ENCODE peak calls at places on chromosomes 1 and 21, in six cellular contexts. E is H1, K is HepG2, B is K562, G is GM12878, V is GM12892. X is an unnamed sample.

GRCh38 chr1:8096105-8097011 is 70.2 kb upstream of the ERRFI1 start:
- DNase-seq in G (peak), B (no peak), V (no peak), E (no peak), K (no peak), X (no peak)

GRCh38 chr1:204390731-204391466 is 20.7 kb downstream of the PPP1R15B start:
- DNase-seq in B (no peak), E (peak), G (no peak), K (no peak), V (no peak), X (no peak)

GRCh38 chr1:181985981-181986906 is 75.3 kb downstream of the ZNF648 start:
- DNase-seq in E (no peak), B (no peak), V (no peak), K (no peak), G (no peak), X (no peak)

GRCh38 chr1:157813269-157813668 is 6.7 kb downstream of the FCRL1 start:
- DNase-seq in G (no peak), K (no peak), E (no peak), V (no peak), B (no peak), X (no peak)

GRCh38 chr1:180551997-180552396 is 6.8 kb upstream of the OVAAL start:
- DNase-seq in B (no peak), G (no peak), K (no peak), V (no peak), E (no peak), X (no peak)

GRCh38 chr1:14945132-14946010 is 208.2 kb upstream of the TMEM51 start:
- DNase-seq in V (no peak), K (no peak), E (peak), B (no peak), G (no peak), X (no peak)

GRCh38 chr1:41013812-41014211 is 7.7 kb downstream of the SLFNL1 start:
- DNase-seq in G (no peak), V (no peak), E (no peak), B (no peak), K (no peak), X (no peak)

GRCh38 chr1:119787776-119788175 is 19.1 kb upstream of the HMGCS2 start:
- DNase-seq in G (no peak), K (no peak), V (no peak), B (no peak), E (peak), X (no peak)

GRCh38 chr1:212916395-212917133 is 33.8 kb upstream of the VASH2 start:
- DNase-seq in B (peak), K (peak), V (no peak), E (peak), G (no peak), X (no peak)

GRCh38 chr1:65001238-65001792 is 35.0 kb upstream of the JAK1 start:
- DNase-seq in K (no peak), E (peak), V (peak), G (no peak), B (peak), X (peak)

GRCh38 chr1:29798699-29799566 is 562.6 kb downstream of the PTPRU start:
- DNase-seq in V (no peak), K (no peak), G (no peak), E (no peak), B (no peak), X (no peak)

GRCh38 chr1:20416706-20417105 is 69.3 kb downstream of the CAMK2N1 start:
- DNase-seq in E (no peak), V (no peak), B (no peak), G (no peak), K (no peak), X (no peak)

GRCh38 chr21:37166733-37167132 is 93.7 kb downstream of the TTC3 start:
- DNase-seq in V (no peak), E (no peak), K (no peak), B (peak), G (no peak), X (no peak)

GRCh38 chr1:161727343-161727924 is 6.1 kb downstream of the FCRLB start:
- DNase-seq in G (no peak), K (no peak), V (no peak), B (no peak), E (no peak), X (no peak)

GRCh38 chr21:25370311-25370744 is 237.0 kb downstream of the MRPL39 start:
- DNase-seq in V (no peak), B (no peak), E (no peak), K (no peak), G (no peak), X (no peak)

GRCh38 chr1:16721871-16722641 is 18.3 kb upstream of the RNU1-4 start:
- DNase-seq in G (no peak), B (no peak), K (no peak), V (no peak), E (no peak), X (no peak)

GRCh38 chr1:107879338-107879737 is 85.6 kb downstream of the VAV3 start:
- DNase-seq in B (no peak), K (no peak), G (no peak), E (no peak), V (no peak), X (no peak)

GRCh38 chr1:17207540-17207939 is 2.6 kb downstream of the PADI1 start:
- DNase-seq in K (no peak), G (no peak), V (no peak), B (no peak), E (no peak), X (no peak)

GRCh38 chr21:25557170-25557569 is 50.1 kb downstream of the MRPL39 start:
- DNase-seq in B (no peak), G (no peak), K (peak), E (no peak), V (no peak), X (no peak)

GRCh38 chr21:15521644-15522001 is 208.2 kb upstream of the USP25 start:
- DNase-seq in K (no peak), B (no peak), E (no peak), V (no peak), G (no peak), X (no peak)

GRCh38 chr1:241007668-241008067 is 349.3 kb downstream of the RGS7 start:
- DNase-seq in E (no peak), V (no peak), G (no peak), K (no peak), B (no peak), X (no peak)

GRCh38 chr1:33893147-33893830 is 29.4 kb downstream of the HMGB4 start:
- DNase-seq in V (no peak), K (no peak), B (no peak), E (no peak), G (no peak), X (no peak)

GRCh38 chr1:117605164-117605810 is 561 bp upstream of the TENT5C start:
- DNase-seq in G (no peak), B (no peak), V (peak), K (peak), E (no peak), X (no peak)

GRCh38 chr1:33257388-33257758 is 1.1 kb downstream of the ZNF362 start:
- DNase-seq in V (no peak), G (no peak), K (no peak), B (no peak), E (no peak), X (no peak)

GRCh38 chr1:224735159-224735558 is 119.0 kb downstream of the CNIH3 start:
- DNase-seq in B (no peak), K (no peak), G (peak), E (no peak), V (no peak), X (no peak)

DNA sequence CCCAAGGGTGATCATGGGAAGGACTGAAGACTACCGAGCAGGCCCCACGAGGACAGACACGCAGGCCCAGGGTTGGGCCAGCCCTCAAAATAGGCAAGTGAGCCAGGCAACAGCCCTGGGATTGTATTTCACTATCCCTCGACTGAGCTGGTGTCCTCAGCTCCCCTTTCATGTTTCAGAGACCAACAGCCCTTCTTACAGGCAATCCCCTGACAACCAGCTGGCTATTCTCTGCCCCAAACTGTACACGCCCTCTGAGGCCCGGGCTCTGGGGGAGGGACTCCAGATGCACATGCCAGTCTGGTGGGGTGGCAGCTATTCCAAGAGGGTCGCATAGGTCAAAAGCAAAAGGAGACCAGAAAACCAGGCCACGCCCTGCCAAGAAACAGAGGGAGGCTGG is 243.0 kb downstream of the TOMM20 start:
- DNase-seq in K (no peak), G (no peak), B (no peak), V (no peak), E (no peak), X (no peak)
- TF ChIP-seq POLR2AphosphoS5 in K (no peak), G (no peak), B (no peak), V (no peak), E (no peak), X (no peak)

GRCh38 chr1:44811714-44812151 is 3.4 kb downstream of the BTBD19 start:
- DNase-seq in V (no peak), E (no peak), K (no peak), G (no peak), B (peak), X (no peak)

GRCh38 chr1:44811234-44811633 is 2.9 kb downstream of the BTBD19 start:
- DNase-seq in G (no peak), B (no peak), V (no peak), K (no peak), E (no peak), X (no peak)

GRCh38 chr1:44808063-44808937 is at the start of gene BTBD19:
- DNase-seq in B (peak), G (no peak), K (peak), V (no peak), E (peak), X (no peak)

GRCh38 chr1:44808938-44809917 is 905 bp downstream of the BTBD19 start:
- DNase-seq in K (peak), B (peak), G (peak), E (no peak), V (peak), X (peak)

GRCh38 chr1:44810101-44810761 is 1.9 kb downstream of the BTBD19 start:
- DNase-seq in E (no peak), B (no peak), K (no peak), V (no peak), G (peak), X (no peak)
- TF ChIP-seq POLR2A in E (no peak), B (no peak), K (no peak), V (no peak), G (peak), X (no peak)

DNA sequence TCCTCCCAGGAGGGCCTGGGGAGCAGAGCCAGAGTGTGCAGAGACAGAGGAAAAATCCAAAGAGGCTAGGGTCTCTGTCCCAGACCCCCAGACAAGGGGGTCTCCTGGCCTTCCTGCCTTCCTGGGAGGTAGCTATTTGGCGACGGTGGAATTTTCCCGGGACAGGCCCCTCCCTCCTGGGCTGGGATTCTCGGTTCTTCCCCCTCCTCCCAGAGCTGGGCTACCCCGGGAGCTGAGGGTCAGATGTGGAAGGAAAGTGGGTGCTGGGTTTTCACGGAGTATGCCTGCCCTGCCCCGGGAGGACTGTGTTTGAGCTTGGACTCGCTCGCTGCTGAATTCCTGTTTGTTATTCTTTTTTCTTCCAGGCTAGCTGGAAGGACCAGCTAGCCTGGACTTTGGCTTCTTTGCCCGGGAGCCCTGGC is 770 bp downstream of the AMPD2 start:
- DNase-seq in V (no peak), E (no peak), G (no peak), B (peak), K (no peak), X (no peak)
- TF ChIP-seq TAF1 in V (no peak), E (no peak), G (no peak), B (no peak), K (no peak), X (no peak)

DNA sequence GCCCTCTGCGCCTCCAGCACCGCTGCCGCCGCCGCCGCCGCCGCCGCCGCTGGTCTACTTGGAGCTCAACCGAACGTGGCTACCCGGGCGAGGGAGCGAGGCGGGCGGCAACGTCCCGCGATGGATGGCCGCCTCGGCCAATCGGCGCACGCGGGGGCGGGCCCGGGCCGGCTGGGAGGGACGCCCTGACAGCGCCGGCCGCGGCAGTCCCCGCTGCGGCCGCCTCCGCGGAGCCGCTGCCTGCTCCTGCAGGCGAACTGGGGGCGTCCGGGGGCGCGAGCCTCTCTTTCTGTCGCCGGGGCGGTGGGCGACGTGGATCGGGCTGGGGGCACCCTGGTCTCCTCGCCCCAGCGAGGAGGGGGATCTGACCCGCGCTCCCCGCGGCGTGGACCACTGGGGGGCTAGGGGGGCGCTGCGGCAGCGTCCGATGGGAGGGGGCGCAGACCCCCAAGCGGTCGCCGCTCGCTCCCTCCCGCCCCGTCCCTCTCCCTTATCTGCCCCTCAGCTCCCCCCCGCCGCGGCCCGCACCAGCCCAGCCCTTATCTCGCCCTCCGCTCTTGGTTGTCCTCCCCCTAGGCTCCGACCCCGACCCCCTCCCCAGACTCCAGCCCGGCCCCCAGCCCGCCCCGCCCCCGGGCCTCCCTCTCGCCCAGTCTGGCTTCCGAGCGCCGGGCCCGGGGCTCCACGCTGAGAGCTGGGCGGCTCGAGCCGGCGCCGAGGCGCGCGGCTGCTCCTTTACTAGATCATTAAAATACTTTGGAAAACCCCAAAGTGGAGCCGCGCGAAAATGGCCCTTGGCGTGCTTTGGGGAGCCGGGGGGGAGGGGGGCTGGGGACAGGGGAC is at the start of gene SSBP3:
- DNase-seq in V (peak), B (peak), K (peak), E (peak), G (peak), X (peak)
- TF ChIP-seq POLR2AphosphoS5 in V (peak), B (no peak), K (no peak), E (no peak), G (peak), X (no peak)

DNA sequence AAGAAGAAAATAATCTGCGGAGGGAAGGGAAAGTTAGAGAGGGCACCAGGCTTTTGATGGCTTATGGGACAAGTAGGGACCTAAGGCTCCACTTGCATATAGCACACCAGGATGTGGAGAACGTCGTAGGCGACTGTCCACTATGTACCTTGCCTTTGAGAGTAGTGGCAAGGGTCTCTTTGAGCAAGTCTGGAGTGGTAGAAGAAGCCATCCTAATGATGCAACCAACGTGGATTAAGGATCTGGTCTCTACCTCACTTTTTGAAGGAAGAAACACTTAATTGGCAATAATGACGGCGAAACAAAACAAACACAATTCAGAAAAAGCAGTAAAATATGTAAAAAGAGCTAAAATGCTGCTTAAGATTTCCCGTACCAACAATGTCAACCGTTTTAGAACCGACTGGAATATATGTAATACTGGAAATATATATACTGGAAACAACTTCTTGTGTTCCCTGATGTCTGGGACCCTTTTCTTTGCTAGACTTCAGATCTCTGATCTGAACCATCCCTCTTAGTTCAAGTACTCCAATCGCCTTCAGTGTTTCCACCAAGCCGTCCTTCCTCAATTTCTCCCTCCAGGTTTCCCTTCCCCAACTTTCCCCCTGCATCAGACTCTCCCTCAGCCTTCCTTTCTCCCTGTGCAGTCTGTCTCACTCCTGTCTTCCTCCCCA is 821 bp upstream of the KHDRBS1 start:
- DNase-seq in B (no peak), G (no peak), K (no peak), E (no peak), V (no peak), X (no peak)
- TF ChIP-seq POLR2A in B (no peak), G (no peak), K (no peak), E (peak), V (no peak), X (peak)

X was measured in GM12891.